ENCODE peak calls at places on chromosomes 2 and 18, in eight cellular contexts. O is upper lobe of right lung, K is foreskin fibroblast, N is lower lobe of right lung, A is lower leg skin, Y is fibroblast of mammary gland, T is BE2C, J is LNCaP clone FGC. F is an unnamed sample.
A peak's percentile ranks its signal among the peaks of the same experiment; 100 is the strongest.

GRCh38 chr18:8675057-8675456 is 30.3 kb upstream of the MTCL1 start:
- DNase-seq in O (no peak), K (no peak), N (no peak), A (no peak), Y (no peak), T (no peak), J (no peak), F (no peak)

GRCh38 chr18:76686737-76687231 is 135.6 kb upstream of the ZNF236 start:
- DNase-seq in O (no peak), K (peak; percentile 81), N (peak; percentile 67), A (peak; percentile 91), Y (peak; percentile 78), T (peak; percentile 37), J (peak; percentile 10), F (peak; percentile 59)

GRCh38 chr2:14451312-14451711 is 181.2 kb upstream of the LRATD1 start:
- DNase-seq in O (no peak), K (no peak), N (no peak), A (no peak), Y (no peak), T (no peak), J (no peak), F (peak; percentile 10)

GRCh38 chr2:135494917-135495316 is 36.1 kb downstream of the ZRANB3 start:
- DNase-seq in O (no peak), K (no peak), N (no peak), A (no peak), Y (no peak), T (no peak), J (no peak), F (no peak)

GRCh38 chr2:218186355-218186766 is 19.6 kb upstream of the CXCR1 start:
- DNase-seq in O (peak; percentile 80), K (peak; percentile 79), N (peak; percentile 77), A (peak; percentile 84), Y (peak; percentile 77), T (peak; percentile 64), J (peak; percentile 49), F (peak; percentile 74)

GRCh38 chr2:205003288-205003687 is 458.0 kb downstream of the PARD3B start:
- DNase-seq in O (no peak), K (no peak), N (no peak), A (no peak), Y (no peak), T (no peak), J (no peak), F (no peak)

GRCh38 chr2:6864938-6865345 is 765 bp downstream of the CMPK2 start:
- DNase-seq in O (peak; percentile 81), K (peak; percentile 25), N (peak; percentile 69), A (no peak), Y (no peak), T (no peak), J (no peak), F (no peak)

GRCh38 chr2:71685073-71685848 is 231.9 kb downstream of the DYSF start:
- DNase-seq in O (peak; percentile 59), K (no peak), N (no peak), A (peak; percentile 86), Y (no peak), T (no peak), J (no peak), F (no peak)

GRCh38 chr2:85380048-85380447 is 25.5 kb downstream of the ELMOD3 start:
- DNase-seq in O (no peak), K (no peak), N (no peak), A (no peak), Y (no peak), T (no peak), J (no peak), F (no peak)

GRCh38 chr2:240620149-240620731 is 5.0 kb upstream of the GPR35 start:
- DNase-seq in O (peak; percentile 62), K (no peak), N (peak; percentile 31), A (peak; percentile 81), Y (no peak), T (peak; percentile 4), J (no peak), F (no peak)

GRCh38 chr2:201886504-201886903 is 80.2 kb downstream of the CDK15 start:
- DNase-seq in O (no peak), K (peak; percentile 80), N (no peak), A (no peak), Y (peak; percentile 75), T (no peak), J (no peak), F (peak; percentile 84)

GRCh38 chr2:176637497-176638166 is 368.4 kb downstream of the MTX2 start:
- DNase-seq in O (peak; percentile 70), K (peak; percentile 58), N (peak; percentile 46), A (peak; percentile 93), Y (peak; percentile 78), T (peak; percentile 43), J (no peak), F (no peak)

GRCh38 chr18:25921677-25922421 is 168.6 kb downstream of the SS18 start:
- DNase-seq in O (no peak), K (peak; percentile 22), N (no peak), A (no peak), Y (peak; percentile 31), T (peak; percentile 35), J (peak; percentile 26), F (peak; percentile 8)

GRCh38 chr2:170822885-170823799 is 6.5 kb downstream of the GAD1 start:
- DNase-seq in O (no peak), K (peak; percentile 38), N (no peak), A (peak; percentile 86), Y (no peak), T (no peak), J (no peak), F (no peak)

GRCh38 chr2:145006957-145007672 is 487.2 kb upstream of the ZEB2 start:
- DNase-seq in O (no peak), K (peak; percentile 99), N (no peak), A (peak; percentile 82), Y (peak; percentile 100), T (no peak), J (no peak), F (peak; percentile 78)

GRCh38 chr2:214169736-214170135 is 241.1 kb upstream of the VWC2L start:
- DNase-seq in O (no peak), K (peak; percentile 49), N (no peak), A (no peak), Y (peak; percentile 36), T (no peak), J (no peak), F (no peak)

GRCh38 chr18:77208969-77209368 is 40.7 kb upstream of the GALR1 start:
- DNase-seq in O (no peak), K (peak; percentile 26), N (no peak), A (no peak), Y (peak; percentile 84), T (no peak), J (no peak), F (no peak)

GRCh38 chr2:97646977-97647376 is 1.1 kb downstream of the COX5B start:
- DNase-seq in O (no peak), K (no peak), N (no peak), A (no peak), Y (no peak), T (no peak), J (no peak), F (no peak)

GRCh38 chr2:150234787-150235512 is 252.5 kb downstream of the RND3 start:
- DNase-seq in O (no peak), K (peak; percentile 95), N (no peak), A (no peak), Y (peak; percentile 95), T (no peak), J (no peak), F (no peak)

GRCh38 chr18:46761054-46761769 is 4.4 kb upstream of the ST8SIA5 start:
- DNase-seq in O (no peak), K (no peak), N (no peak), A (no peak), Y (no peak), T (no peak), J (no peak), F (no peak)

GRCh38 chr2:10620481-10620880 is 69.3 kb downstream of the NOL10 start:
- DNase-seq in O (no peak), K (peak; percentile 83), N (no peak), A (no peak), Y (peak; percentile 88), T (no peak), J (no peak), F (peak; percentile 50)

GRCh38 chr18:11981383-11981632 is at the start of gene IMPA2:
- DNase-seq in O (no peak), K (no peak), N (no peak), A (no peak), Y (no peak), T (no peak), J (no peak), F (no peak)

GRCh38 chr2:205776139-205776538 is 93.8 kb downstream of the NRP2 start:
- DNase-seq in O (peak; percentile 67), K (peak; percentile 29), N (peak; percentile 61), A (no peak), Y (peak; percentile 48), T (peak; percentile 72), J (no peak), F (no peak)

GRCh38 chr18:22813648-22814328 is 119.3 kb upstream of the RBBP8 start:
- DNase-seq in O (no peak), K (peak; percentile 53), N (no peak), A (no peak), Y (peak; percentile 54), T (peak; percentile 8), J (no peak), F (peak; percentile 63)

GRCh38 chr2:36300697-36301096 is 54.9 kb upstream of the CRIM1 start:
- DNase-seq in O (no peak), K (no peak), N (no peak), A (no peak), Y (no peak), T (no peak), J (no peak), F (no peak)

GRCh38 chr2:213017404-213017803 is 134.0 kb downstream of the IKZF2 start:
- DNase-seq in O (no peak), K (no peak), N (no peak), A (no peak), Y (no peak), T (no peak), J (no peak), F (no peak)
- H3K4me3 ChIP-seq in O (no peak overlapping the region), K (no peak overlapping the region), N (no peak overlapping the region), A (no peak overlapping the region), Y (no peak overlapping the region), T (no peak overlapping the region), J (no peak overlapping the region), F (no peak overlapping the region)

GRCh38 chr2:23220687-23221086 is 164.3 kb upstream of the KLHL29 start:
- DNase-seq in O (no peak), K (no peak), N (no peak), A (no peak), Y (no peak), T (no peak), J (no peak), F (peak; percentile 17)

GRCh38 chr2:23221901-23222300 is 163.1 kb upstream of the KLHL29 start:
- DNase-seq in O (no peak), K (no peak), N (no peak), A (peak; percentile 74), Y (no peak), T (no peak), J (no peak), F (no peak)

GRCh38 chr2:23221236-23221635 is 163.7 kb upstream of the KLHL29 start:
- DNase-seq in O (no peak), K (no peak), N (no peak), A (no peak), Y (no peak), T (no peak), J (no peak), F (no peak)
- TF ChIP-seq CTCF in O (no peak), K (no peak), N (no peak), A (no peak), Y (no peak), T (peak; percentile 2), J (no peak), F (no peak)

GRCh38 chr2:25252291-25253152 is 84.1 kb upstream of the POMC start:
- DNase-seq in O (peak; percentile 86), K (peak; percentile 68), N (peak; percentile 78), A (no peak), Y (peak; percentile 28), T (peak; percentile 91), J (no peak), F (no peak)
- H3K4me3 ChIP-seq in O (peak overlapping the region; percentile 63), K (peak overlapping the region; percentile 40), N (peak overlapping the region; percentile 74), A (peak overlapping the region; percentile 16), Y (peak overlapping the region; percentile 44), T (peak overlapping the region; percentile 83), J (peak overlapping the region; percentile 43), F (peak overlapping the region; percentile 44)

GRCh38 chr2:122239440-122239839 is 484.0 kb downstream of the TSN start:
- DNase-seq in O (no peak), K (no peak), N (no peak), A (no peak), Y (no peak), T (no peak), J (no peak), F (no peak)
- TF ChIP-seq CTCF in O (no peak), K (no peak), N (no peak), A (no peak), Y (no peak), T (no peak), J (no peak), F (no peak)